ENCODE peak calls at places on chromosomes 12 and 14, in four cellular contexts. One of them, this sample, is unnamed.
A peak's percentile ranks its signal among the peaks of the same experiment; 100 is the strongest.

GRCh38 chr12:5944688-5945070 is 380 bp downstream of the ANO2 start:
- DNase-seq in stimulated activated CD4-positive, alpha-beta T cell treated with anti-CD3 and anti-CD28 coated beads, Interleukin-15, amount 100 ng/mL, for 1 hour: no peak
- DNase-seq in endothelial cell: no peak
- DNase-seq in SK-N-SH: no peak
- DNase-seq in this sample: no peak

GRCh38 chr12:115227137-115227615 is 543.2 kb upstream of the TBX3 start:
- DNase-seq in stimulated activated CD4-positive, alpha-beta T cell treated with anti-CD3 and anti-CD28 coated beads, Interleukin-15, amount 100 ng/mL, for 1 hour: no peak
- DNase-seq in endothelial cell: no peak
- DNase-seq in SK-N-SH: no peak
- DNase-seq in this sample: no peak

GRCh38 chr12:110279976-110280783 is 867 bp upstream of the ATP2A2 start:
- DNase-seq in stimulated activated CD4-positive, alpha-beta T cell treated with anti-CD3 and anti-CD28 coated beads, Interleukin-15, amount 100 ng/mL, for 1 hour: peak; percentile 45
- DNase-seq in endothelial cell: peak; percentile 22
- DNase-seq in SK-N-SH: peak; percentile 76
- DNase-seq in this sample: no peak

GRCh38 chr12:116736962-116737773 is 701 bp downstream of the SPRING1 start:
- DNase-seq in stimulated activated CD4-positive, alpha-beta T cell treated with anti-CD3 and anti-CD28 coated beads, Interleukin-15, amount 100 ng/mL, for 1 hour: no peak
- DNase-seq in endothelial cell: peak; percentile 37
- DNase-seq in SK-N-SH: peak; percentile 50
- DNase-seq in this sample: no peak

GRCh38 chr14:101064121-101064661 is 160.7 kb upstream of the RTL1 start:
- DNase-seq in stimulated activated CD4-positive, alpha-beta T cell treated with anti-CD3 and anti-CD28 coated beads, Interleukin-15, amount 100 ng/mL, for 1 hour: no peak
- DNase-seq in endothelial cell: no peak
- DNase-seq in SK-N-SH: no peak
- DNase-seq in this sample: peak; percentile 5

GRCh38 chr14:68777644-68778043 is 15.2 kb downstream of the ZFP36L1 start:
- DNase-seq in stimulated activated CD4-positive, alpha-beta T cell treated with anti-CD3 and anti-CD28 coated beads, Interleukin-15, amount 100 ng/mL, for 1 hour: no peak
- DNase-seq in endothelial cell: no peak
- DNase-seq in SK-N-SH: no peak
- DNase-seq in this sample: no peak

GRCh38 chr14:99258341-99258781 is 13.6 kb downstream of the BCL11B start:
- DNase-seq in stimulated activated CD4-positive, alpha-beta T cell treated with anti-CD3 and anti-CD28 coated beads, Interleukin-15, amount 100 ng/mL, for 1 hour: no peak
- DNase-seq in endothelial cell: no peak
- DNase-seq in SK-N-SH: no peak
- DNase-seq in this sample: no peak

GRCh38 chr14:77181603-77182437 is at the start of gene TMEM63C:
- DNase-seq in stimulated activated CD4-positive, alpha-beta T cell treated with anti-CD3 and anti-CD28 coated beads, Interleukin-15, amount 100 ng/mL, for 1 hour: peak; percentile 40
- DNase-seq in endothelial cell: peak; percentile 64
- DNase-seq in SK-N-SH: peak; percentile 94
- DNase-seq in this sample: peak; percentile 97

GRCh38 chr14:63174760-63175191 is 29.5 kb upstream of the RHOJ start:
- DNase-seq in stimulated activated CD4-positive, alpha-beta T cell treated with anti-CD3 and anti-CD28 coated beads, Interleukin-15, amount 100 ng/mL, for 1 hour: no peak
- DNase-seq in endothelial cell: peak; percentile 40
- DNase-seq in SK-N-SH: peak; percentile 55
- DNase-seq in this sample: peak; percentile 16

GRCh38 chr14:101823511-101824120 is 62.1 kb downstream of the PPP2R5C start:
- DNase-seq in stimulated activated CD4-positive, alpha-beta T cell treated with anti-CD3 and anti-CD28 coated beads, Interleukin-15, amount 100 ng/mL, for 1 hour: no peak
- DNase-seq in endothelial cell: no peak
- DNase-seq in SK-N-SH: no peak
- DNase-seq in this sample: no peak

GRCh38 chr14:34334329-34334728 is 127.7 kb downstream of the SPTSSA start:
- DNase-seq in stimulated activated CD4-positive, alpha-beta T cell treated with anti-CD3 and anti-CD28 coated beads, Interleukin-15, amount 100 ng/mL, for 1 hour: no peak
- DNase-seq in endothelial cell: no peak
- DNase-seq in SK-N-SH: no peak
- DNase-seq in this sample: no peak

GRCh38 chr12:93979189-93979588 is 169.2 kb upstream of the PLXNC1 start:
- DNase-seq in stimulated activated CD4-positive, alpha-beta T cell treated with anti-CD3 and anti-CD28 coated beads, Interleukin-15, amount 100 ng/mL, for 1 hour: no peak
- DNase-seq in endothelial cell: peak; percentile 5
- DNase-seq in SK-N-SH: no peak
- DNase-seq in this sample: no peak

GRCh38 chr14:88189040-88189839 is 133.8 kb downstream of the KCNK10 start:
- DNase-seq in stimulated activated CD4-positive, alpha-beta T cell treated with anti-CD3 and anti-CD28 coated beads, Interleukin-15, amount 100 ng/mL, for 1 hour: no peak
- DNase-seq in endothelial cell: peak; percentile 82
- DNase-seq in SK-N-SH: peak; percentile 72
- DNase-seq in this sample: peak; percentile 87

GRCh38 chr12:6957151-6957701 is 6.1 kb downstream of the PTPN6 start:
- DNase-seq in stimulated activated CD4-positive, alpha-beta T cell treated with anti-CD3 and anti-CD28 coated beads, Interleukin-15, amount 100 ng/mL, for 1 hour: no peak
- DNase-seq in endothelial cell: no peak
- DNase-seq in SK-N-SH: peak; percentile 15
- DNase-seq in this sample: no peak

GRCh38 chr14:91963465-91963864 is 16.0 kb upstream of the FBLN5 start:
- DNase-seq in stimulated activated CD4-positive, alpha-beta T cell treated with anti-CD3 and anti-CD28 coated beads, Interleukin-15, amount 100 ng/mL, for 1 hour: no peak
- DNase-seq in endothelial cell: no peak
- DNase-seq in SK-N-SH: no peak
- DNase-seq in this sample: no peak

GRCh38 chr12:31835276-31835882 is 106.6 kb upstream of the AMN1 start:
- DNase-seq in stimulated activated CD4-positive, alpha-beta T cell treated with anti-CD3 and anti-CD28 coated beads, Interleukin-15, amount 100 ng/mL, for 1 hour: no peak
- DNase-seq in endothelial cell: no peak
- DNase-seq in SK-N-SH: no peak
- DNase-seq in this sample: no peak

GRCh38 chr12:98939350-98939749 is 294.3 kb downstream of the APAF1 start:
- DNase-seq in stimulated activated CD4-positive, alpha-beta T cell treated with anti-CD3 and anti-CD28 coated beads, Interleukin-15, amount 100 ng/mL, for 1 hour: no peak
- DNase-seq in endothelial cell: peak; percentile 33
- DNase-seq in SK-N-SH: peak; percentile 8
- DNase-seq in this sample: no peak

GRCh38 chr12:28269851-28270250 is 79.6 kb downstream of the CCDC91 start:
- DNase-seq in stimulated activated CD4-positive, alpha-beta T cell treated with anti-CD3 and anti-CD28 coated beads, Interleukin-15, amount 100 ng/mL, for 1 hour: no peak
- DNase-seq in endothelial cell: no peak
- DNase-seq in SK-N-SH: no peak
- DNase-seq in this sample: no peak

This sample was measured in BE2C.